ENCODE peak calls at places on chromosomes 5 and 9, in six cellular contexts. P, J, F, D, U and Z are unnamed samples. For H3K4me1, the result is how much of the 10 kb centered on the place peaks cover.

GRCh38 chr5:107668933-107669542 is 1.7 kb downstream of the EFNA5 start:
- DNase-seq in P (no peak), J (no peak), F (no peak), D (peak), U (peak), Z (no peak)

GRCh38 chr9:77847626-77848025 is 184.0 kb downstream of the GNAQ start:
- DNase-seq in P (no peak), J (no peak), F (no peak), D (peak), U (no peak), Z (no peak)

GRCh38 chr5:124420952-124421351 is 325.5 kb downstream of the ZNF608 start:
- DNase-seq in P (no peak), J (no peak), F (no peak), D (no peak), U (no peak), Z (no peak)

GRCh38 chr9:135150981-135151380 is 63.5 kb downstream of the OLFM1 start:
- DNase-seq in P (no peak), J (no peak), F (no peak), D (no peak), U (no peak), Z (no peak)

GRCh38 chr9:15160673-15161072 is 146.3 kb downstream of the TTC39B start:
- DNase-seq in P (no peak), J (no peak), F (no peak), D (no peak), U (no peak), Z (no peak)

GRCh38 chr9:120532475-120532874 is 47.5 kb downstream of the CDK5RAP2 start:
- DNase-seq in P (no peak), J (no peak), F (peak), D (peak), U (peak), Z (peak)

GRCh38 chr5:141430332-141431113 is at the start of gene PCDHGA12:
- DNase-seq in P (peak), J (no peak), F (no peak), D (peak), U (no peak), Z (no peak)

GRCh38 chr5:74186351-74187315 is 453.9 kb downstream of the ENC1 start:
- DNase-seq in P (no peak), J (peak), F (no peak), D (no peak), U (no peak), Z (no peak)

GRCh38 chr5:7250609-7251008 is 145.3 kb upstream of the ADCY2 start:
- DNase-seq in P (no peak), J (no peak), F (no peak), D (no peak), U (no peak), Z (no peak)

GRCh38 chr5:158951461-158951860 is 148.3 kb downstream of the EBF1 start:
- DNase-seq in P (no peak), J (no peak), F (no peak), D (no peak), U (no peak), Z (no peak)
- H3K4me1 ChIP-seq in P (half or more), J (under half), F (under half), D (under half), U (under half), Z (under half)

GRCh38 chr5:170397059-170397458 is 7.9 kb upstream of the KCNMB1 start:
- DNase-seq in P (no peak), J (no peak), F (no peak), D (no peak), U (no peak), Z (no peak)

GRCh38 chr5:170393235-170393634 is 4.1 kb upstream of the KCNMB1 start:
- DNase-seq in P (no peak), J (no peak), F (no peak), D (no peak), U (no peak), Z (no peak)

GRCh38 chr5:170389250-170389902 is at the start of gene KCNMB1:
- DNase-seq in P (no peak), J (no peak), F (no peak), D (no peak), U (no peak), Z (no peak)

GRCh38 chr5:170390472-170390871 is 1.3 kb upstream of the KCNMB1 start:
- DNase-seq in P (no peak), J (no peak), F (no peak), D (no peak), U (no peak), Z (no peak)

GRCh38 chr5:170393958-170394357 is 4.8 kb upstream of the KCNMB1 start:
- DNase-seq in P (no peak), J (no peak), F (no peak), D (no peak), U (no peak), Z (no peak)
- H3K4me1 ChIP-seq in P (under half), J (half or more), F (under half), D (under half), U (under half), Z (under half)

GRCh38 chr5:171450423-171451246 is 31.2 kb downstream of the FGF18 start:
- DNase-seq in P (no peak), J (no peak), F (peak), D (peak), U (no peak), Z (no peak)
- H3K4me1 ChIP-seq in P (under half), J (under half), F (under half), D (under half), U (under half), Z (under half)

GRCh38 chr5:172877496-172878260 is 43.6 kb downstream of the ERGIC1 start:
- DNase-seq in P (no peak), J (no peak), F (no peak), D (no peak), U (no peak), Z (no peak)
- H3K4me1 ChIP-seq in P (under half), J (half or more), F (under half), D (under half), U (under half), Z (under half)

GRCh38 chr5:154207204-154207603 is 16.7 kb downstream of the GALNT10 start:
- DNase-seq in P (no peak), J (no peak), F (no peak), D (no peak), U (no peak), Z (no peak)
- H3K4me1 ChIP-seq in P (under half), J (under half), F (under half), D (under half), U (under half), Z (under half)

GRCh38 chr5:134534726-134535110 is 9.2 kb downstream of the JADE2 start:
- DNase-seq in P (no peak), J (no peak), F (no peak), D (no peak), U (no peak), Z (no peak)
- H3K4me1 ChIP-seq in P (under half), J (half or more), F (under half), D (under half), U (under half), Z (under half)

DNA sequence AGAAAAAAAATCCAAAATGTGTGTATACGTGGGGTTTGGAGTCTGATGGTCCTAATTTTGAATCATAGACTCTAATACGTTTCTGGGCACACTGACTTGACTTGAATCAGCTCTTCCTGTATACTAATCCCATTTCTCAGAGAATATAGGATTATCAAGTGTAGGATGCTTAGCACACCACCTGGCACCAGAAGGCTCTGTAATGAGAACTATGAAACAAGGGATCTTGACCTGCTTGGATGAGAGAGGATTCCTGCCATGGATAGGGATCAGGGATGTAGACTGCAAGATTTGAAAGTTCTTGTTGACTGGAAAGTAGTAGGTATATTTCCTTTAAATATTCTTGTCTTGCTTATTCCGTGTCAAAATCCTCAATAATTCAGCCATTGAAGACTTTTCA is 7.8 kb downstream of the HSPA4 start:
- DNase-seq in P (no peak), J (no peak), F (no peak), D (no peak), U (no peak), Z (no peak)
- H3K4me1 ChIP-seq in P (under half), J (under half), F (under half), D (under half), U (under half), Z (under half)

GRCh38 chr9:130459151-130459550 is 14.4 kb downstream of the ASS1 start:
- DNase-seq in P (no peak), J (no peak), F (no peak), D (no peak), U (no peak), Z (no peak)

GRCh38 chr9:130458027-130458803 is 13.5 kb downstream of the ASS1 start:
- DNase-seq in P (no peak), J (no peak), F (no peak), D (no peak), U (no peak), Z (no peak)

GRCh38 chr9:130458804-130459067 is 14.0 kb downstream of the ASS1 start:
- DNase-seq in P (no peak), J (no peak), F (no peak), D (no peak), U (no peak), Z (no peak)

GRCh38 chr9:130461218-130461630 is 16.5 kb downstream of the ASS1 start:
- DNase-seq in P (peak), J (no peak), F (peak), D (peak), U (peak), Z (no peak)

GRCh38 chr9:130459941-130460340 is 15.2 kb downstream of the ASS1 start:
- DNase-seq in P (no peak), J (no peak), F (no peak), D (no peak), U (no peak), Z (no peak)
- H3K4me1 ChIP-seq in P (under half), J (under half), F (under half), D (under half), U (under half), Z (under half)